ENCODE peak calls at places on chromosomes 4 and X, in nine cellular contexts. E is foreskin fibroblast, V is A549, H is pancreas, N is lower lobe of right lung, C is AG04450, T is DND-41, R is tibial nerve, M is fibroblast of mammary gland. F is an unnamed sample.

GRCh38 chr4:138390286-138390685 is 148.1 kb upstream of the SLC7A11 start:
- DNase-seq in M (peak), T (no peak), E (no peak), H (no peak), C (no peak), R (no peak), V (no peak), N (no peak), F (no peak)

GRCh38 chrX:17984415-17984814 is 123.3 kb upstream of the RAI2 start:
- DNase-seq in V (no peak), M (no peak), N (no peak), T (no peak), H (no peak), R (no peak), C (no peak), E (no peak), F (no peak)

GRCh38 chrX:32448320-32448719 is 763.0 kb downstream of the DMD start:
- DNase-seq in H (no peak), M (no peak), E (no peak), C (no peak), N (no peak), V (no peak), T (peak), R (no peak), F (no peak)

GRCh38 chrX:132367314-132367713 is 121.5 kb downstream of the MBNL3 start:
- DNase-seq in T (no peak), H (no peak), C (no peak), N (no peak), V (no peak), M (no peak), R (no peak), E (no peak), F (no peak)

GRCh38 chrX:13667940-13668339 is 15.0 kb downstream of the TCEANC start:
- DNase-seq in M (no peak), V (no peak), H (no peak), E (no peak), T (no peak), R (no peak), N (no peak), C (no peak), F (no peak)

GRCh38 chr4:177371452-177371851 is 61.8 kb downstream of the NEIL3 start:
- DNase-seq in N (no peak), T (no peak), H (no peak), R (no peak), V (no peak), M (no peak), E (no peak), C (no peak), F (no peak)

GRCh38 chrX:16786791-16787735 is 797 bp downstream of the TXLNG start:
- DNase-seq in N (peak), M (peak), T (peak), C (no peak), H (no peak), V (no peak), E (peak), R (no peak), F (no peak)

GRCh38 chrX:136192839-136193414 is 45.6 kb downstream of the FHL1 start:
- DNase-seq in R (no peak), T (no peak), M (peak), E (no peak), H (no peak), V (no peak), N (no peak), C (no peak), F (no peak)

GRCh38 chr4:125179727-125180126 is 135.0 kb upstream of the FAT4 start:
- DNase-seq in T (no peak), C (no peak), V (no peak), R (no peak), N (no peak), M (no peak), E (no peak), H (no peak), F (no peak)

GRCh38 chr4:88900432-88900831 is 156.6 kb downstream of the FAM13A start:
- DNase-seq in V (no peak), E (peak), R (no peak), M (peak), N (no peak), T (no peak), H (no peak), C (peak), F (no peak)

GRCh38 chr4:88752754-88753153 is 55.1 kb upstream of the NAP1L5 start:
- DNase-seq in H (no peak), C (no peak), R (no peak), M (no peak), V (no peak), E (no peak), T (no peak), N (no peak), F (no peak)

GRCh38 chr4:102036619-102037376 is 246.3 kb downstream of the BANK1 start:
- DNase-seq in H (no peak), E (peak), T (no peak), V (no peak), R (no peak), M (peak), N (no peak), C (no peak), F (no peak)

GRCh38 chr4:153620352-153620751 is 63.7 kb upstream of the TLR2 start:
- DNase-seq in T (no peak), E (peak), R (no peak), C (peak), V (no peak), H (no peak), M (peak), N (no peak), F (no peak)

GRCh38 chrX:47628980-47629379 is 750 bp downstream of the CFP start:
- DNase-seq in R (no peak), V (no peak), M (no peak), C (no peak), N (no peak), E (no peak), T (no peak), H (no peak), F (no peak)

GRCh38 chr4:76194325-76194724 is 19.3 kb downstream of the SCARB2 start:
- DNase-seq in C (peak), H (no peak), T (no peak), R (no peak), V (peak), M (peak), E (peak), N (no peak), F (peak)

GRCh38 chr4:26503844-26504243 is 13.6 kb upstream of the CCKAR start:
- DNase-seq in R (no peak), H (no peak), T (no peak), M (no peak), N (no peak), E (no peak), C (no peak), V (no peak), F (no peak)

GRCh38 chr4:37977471-37978452 is 17.6 kb downstream of the PTTG2 start:
- DNase-seq in V (peak), C (no peak), R (peak), M (peak), E (peak), H (peak), N (peak), T (peak), F (no peak)

GRCh38 chrX:34140816-34141215 is 8.7 kb upstream of the FAM47A start:
- DNase-seq in C (no peak), N (no peak), V (no peak), R (no peak), H (no peak), E (no peak), M (no peak), T (no peak), F (no peak)

GRCh38 chrX:12877386-12877785 is 10.5 kb downstream of the TLR7 start:
- DNase-seq in V (no peak), C (no peak), R (no peak), M (no peak), T (no peak), H (no peak), E (no peak), N (no peak), F (no peak)

GRCh38 chr4:150940123-150940522 is 75.0 kb downstream of the LRBA start:
- DNase-seq in T (peak), N (no peak), H (no peak), E (no peak), V (no peak), R (no peak), C (no peak), M (no peak), F (no peak)

GRCh38 chr4:18318682-18319410 is 297.3 kb upstream of the LCORL start:
- DNase-seq in R (no peak), E (no peak), N (peak), T (no peak), M (peak), C (no peak), H (peak), V (no peak), F (peak)

GRCh38 chr4:15653864-15654391 is 1.2 kb downstream of the FBXL5 start:
- DNase-seq in V (no peak), H (no peak), R (no peak), M (peak), C (no peak), N (no peak), E (peak), T (peak), F (no peak)

GRCh38 chrX:108396188-108396885 is 41.9 kb downstream of the COL4A6 start:
- DNase-seq in H (no peak), E (no peak), R (no peak), C (no peak), T (no peak), V (no peak), M (peak), N (no peak), F (no peak)

GRCh38 chrX:17828156-17828555 is 32.9 kb downstream of the RAI2 start:
- DNase-seq in T (no peak), C (no peak), M (no peak), R (no peak), V (no peak), N (no peak), E (no peak), H (no peak), F (no peak)

GRCh38 chr4:176377705-176378302 is 58.0 kb downstream of the SPCS3 start:
- DNase-seq in T (no peak), H (no peak), C (no peak), R (no peak), N (no peak), V (no peak), M (peak), E (no peak), F (no peak)

GRCh38 chr4:68129793-68130192 is at the start of gene TMPRSS11F:
- DNase-seq in E (no peak), C (no peak), M (no peak), N (no peak), H (no peak), V (no peak), R (no peak), T (no peak), F (no peak)

GRCh38 chrX:13419918-13420317 is 100.1 kb upstream of the ATXN3L start:
- DNase-seq in H (no peak), C (no peak), M (no peak), T (no peak), E (no peak), V (no peak), N (no peak), R (no peak), F (no peak)

GRCh38 chrX:48022100-48022499 is 15.3 kb downstream of the SPACA5 start:
- DNase-seq in C (no peak), N (no peak), H (no peak), V (no peak), M (no peak), E (no peak), T (no peak), R (no peak), F (no peak)

GRCh38 chr4:20440170-20440569 is 188.5 kb downstream of the SLIT2 start:
- DNase-seq in N (no peak), E (no peak), M (no peak), H (no peak), T (no peak), C (no peak), R (no peak), V (no peak), F (no peak)

GRCh38 chr4:181161669-181162068 is 1081.5 kb upstream of the TENM3 start:
- DNase-seq in R (no peak), N (no peak), M (peak), V (no peak), T (no peak), C (no peak), E (no peak), H (no peak), F (peak)

GRCh38 chr4:181168406-181168805 is 1074.8 kb upstream of the TENM3 start:
- DNase-seq in N (no peak), V (no peak), E (no peak), T (no peak), R (no peak), H (no peak), C (no peak), M (no peak), F (no peak)

GRCh38 chr4:181162266-181163063 is 1080.7 kb upstream of the TENM3 start:
- DNase-seq in T (no peak), R (no peak), E (no peak), H (no peak), C (no peak), V (no peak), N (no peak), M (no peak), F (no peak)

GRCh38 chr4:181166742-181167399 is 1076.3 kb upstream of the TENM3 start:
- DNase-seq in V (no peak), N (no peak), T (no peak), M (no peak), C (no peak), H (no peak), E (no peak), R (no peak), F (no peak)
- H3K4me3 ChIP-seq in V (no peak), N (no peak), T (no peak), M (no peak), C (no peak), H (no peak), E (no peak), R (no peak), F (no peak)

DNA sequence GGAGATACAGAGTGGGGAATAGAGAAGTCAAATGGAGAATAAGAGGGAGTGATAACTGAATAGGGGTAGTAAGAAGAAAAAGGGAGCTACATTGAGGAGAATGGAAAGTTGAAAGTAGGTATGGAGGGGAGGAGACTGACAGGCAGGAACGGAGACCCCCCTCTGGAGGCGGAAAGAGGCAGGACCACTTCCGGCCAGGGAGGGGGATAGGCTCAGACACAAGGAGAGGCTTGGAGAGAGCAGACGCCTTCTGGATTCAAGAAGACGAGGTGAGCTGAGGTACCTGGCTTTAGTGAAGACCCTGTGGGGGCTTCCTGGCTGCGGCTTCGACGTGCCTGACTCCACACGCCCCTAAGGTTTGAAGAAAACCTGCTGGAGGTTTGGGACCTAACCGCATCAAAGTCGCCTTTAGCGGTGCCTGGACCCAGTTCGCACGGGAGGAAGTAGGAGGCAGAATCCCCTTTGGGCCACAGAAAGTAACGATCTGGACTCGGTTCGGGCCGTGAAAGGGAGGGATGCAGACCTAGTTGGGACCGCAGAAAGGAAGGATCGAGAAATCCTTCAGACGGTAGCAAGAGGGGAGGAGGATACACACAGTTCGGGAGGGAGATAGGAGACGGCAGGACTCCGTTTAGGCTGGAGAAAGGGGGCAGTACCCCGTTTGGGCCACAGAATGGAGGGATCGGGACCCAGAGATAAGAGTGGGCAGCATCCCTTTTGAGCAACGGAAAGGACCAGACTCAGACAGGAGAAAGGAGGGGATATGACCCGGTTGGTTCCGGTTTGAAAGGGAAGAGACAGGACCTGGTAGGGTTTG is at the start of gene TRO:
- DNase-seq in H (no peak), T (peak), R (no peak), C (no peak), E (no peak), M (no peak), N (no peak), V (no peak), F (no peak)
- TF ChIP-seq CTCF in H (no peak), T (peak), R (no peak), C (peak), E (no peak), M (peak), N (no peak), V (no peak), F (peak)

DNA sequence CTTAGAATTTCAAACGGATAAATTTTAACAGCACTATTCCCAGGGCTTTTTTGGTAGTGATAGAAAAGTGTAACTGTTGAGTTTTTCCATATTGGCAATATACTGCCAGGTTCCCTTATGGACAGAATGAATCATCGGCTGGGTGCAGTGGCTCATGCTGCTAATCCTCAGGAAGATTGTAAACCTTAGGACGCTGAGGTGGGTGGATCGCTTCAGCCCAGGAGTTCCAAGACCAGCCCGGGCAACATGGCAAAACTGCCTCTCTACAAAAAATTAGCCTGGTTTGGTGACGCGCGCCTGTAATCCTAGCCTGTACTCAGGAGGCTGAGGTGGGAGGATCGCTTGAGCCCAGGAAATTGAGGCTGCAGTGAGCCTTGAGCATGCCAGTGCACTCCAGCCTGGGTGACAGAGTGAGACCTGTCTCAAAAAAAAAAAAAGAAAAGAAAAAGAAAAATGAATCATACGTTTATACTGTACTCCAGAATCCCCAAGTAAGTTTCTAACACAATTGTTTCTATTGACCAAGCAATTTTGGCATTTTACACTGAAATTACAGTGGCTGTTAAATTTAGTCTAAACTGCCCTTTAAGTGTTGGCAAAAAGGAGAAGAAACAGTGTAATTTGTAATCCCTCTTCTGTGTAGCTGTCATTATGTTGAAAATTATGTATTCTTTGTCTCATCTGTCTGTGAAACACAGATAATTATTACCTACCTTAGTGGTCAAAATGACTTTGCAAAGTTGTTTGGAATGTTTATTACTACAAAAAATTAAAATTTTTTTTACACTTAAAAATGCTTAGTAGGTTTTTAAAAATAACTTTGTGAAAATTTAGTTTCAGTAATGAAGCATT is 1.8 kb downstream of the SLC30A9 start:
- DNase-seq in V (peak), R (no peak), M (peak), E (peak), H (no peak), C (no peak), T (no peak), N (no peak), F (peak)
- H3K4me3 ChIP-seq in V (peak), R (no peak), M (peak), E (peak), H (no peak), C (no peak), T (no peak), N (no peak), F (no peak)

DNA sequence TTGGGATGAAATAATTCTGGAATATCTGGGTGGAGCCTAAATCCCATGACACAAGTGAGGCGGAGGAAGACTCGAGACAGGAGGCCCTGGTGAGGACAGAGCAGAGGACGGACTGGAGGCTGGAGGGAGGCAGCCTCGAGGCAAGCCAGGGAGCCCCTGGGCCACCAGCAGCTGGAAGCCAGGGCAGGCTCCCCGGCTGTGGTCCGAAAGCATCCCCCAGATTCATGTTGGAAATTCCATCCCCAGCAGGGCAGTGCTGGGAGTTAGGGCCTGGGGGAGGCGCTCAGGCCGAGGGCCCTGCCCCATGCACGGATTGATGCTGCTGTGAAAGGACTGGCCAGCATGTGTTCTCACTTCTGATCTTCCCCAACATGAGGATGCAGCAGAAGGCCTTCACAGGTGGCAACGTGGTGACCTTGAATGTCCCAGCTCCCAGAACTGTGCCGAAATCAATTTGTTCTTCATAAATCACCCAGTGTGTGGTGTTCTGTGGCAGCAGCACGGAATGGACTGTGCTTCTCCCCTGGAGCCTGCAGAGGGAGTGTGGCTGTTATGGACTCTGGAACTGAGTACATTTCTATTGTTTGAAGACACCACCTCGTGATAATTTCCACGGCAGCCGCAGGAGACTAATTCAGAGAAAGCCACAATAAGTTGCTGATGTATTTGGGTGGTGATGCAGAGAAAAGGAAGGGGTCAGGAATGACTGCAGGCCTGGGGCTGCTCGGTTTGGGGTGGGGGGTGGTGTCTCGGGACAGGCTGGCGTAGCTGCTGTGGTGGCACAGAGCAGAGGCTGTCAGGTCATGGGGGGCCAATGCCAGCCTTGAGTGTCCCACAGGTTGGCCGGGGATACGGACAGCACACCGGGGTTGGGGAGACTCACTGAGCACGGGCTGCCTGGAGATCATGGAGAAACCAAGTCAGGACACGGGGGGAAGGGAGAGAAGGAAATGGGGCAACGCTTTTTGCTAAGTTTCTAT is 56.9 kb downstream of the PCGF3 start:
- DNase-seq in H (no peak), C (no peak), T (no peak), M (peak), R (no peak), V (no peak), E (no peak), N (peak), F (no peak)
- TF ChIP-seq CTCF in H (no peak), C (peak), T (peak), M (peak), R (peak), V (no peak), E (peak), N (no peak), F (peak)

GRCh38 chrX:37578045-37578444 is 6.6 kb downstream of the LANCL3 start:
- DNase-seq in V (no peak), M (peak), R (no peak), T (no peak), N (no peak), E (no peak), C (no peak), H (no peak), F (no peak)

GRCh38 chrX:37580080-37580479 is 8.6 kb downstream of the LANCL3 start:
- DNase-seq in V (no peak), R (no peak), N (no peak), T (no peak), C (no peak), E (no peak), H (no peak), M (no peak), F (no peak)
- H3K4me3 ChIP-seq in V (no peak), R (no peak), N (no peak), T (no peak), C (no peak), E (no peak), H (no peak), M (no peak), F (no peak)

GRCh38 chr4:114677346-114677979 is 78.9 kb downstream of the UGT8 start:
- DNase-seq in C (no peak), N (no peak), R (no peak), M (no peak), E (no peak), T (no peak), V (no peak), H (no peak), F (no peak)
- TF ChIP-seq CTCF in C (no peak), N (no peak), R (no peak), M (no peak), E (no peak), T (no peak), V (no peak), H (no peak), F (no peak)

GRCh38 chrX:153495362-153495751 is 577 bp downstream of the BGN start:
- DNase-seq in V (no peak), E (no peak), N (no peak), M (no peak), R (no peak), C (no peak), H (no peak), T (no peak), F (no peak)
- H3K4me3 ChIP-seq in V (no peak), E (peak), N (peak), M (peak), R (peak), C (peak), H (no peak), T (no peak), F (no peak)